ENCODE peak calls at places on chromosomes 3 and 15, in five cellular contexts. B is activated CD8-positive, alpha-beta memory T cell treated with anti-CD3 and anti-CD28 coated beads, Interleukin-2, amount 50 U/mL, for 48 hours; A is tibial artery; W is iris pigment epithelial cell; Q is stimulated activated CD4-positive, alpha-beta T cell treated with anti-CD3 and anti-CD28 coated beads, Interleukin-1b, Interleukin-23, amount 100 ng/mL, for 1 hour. N is an unnamed sample.

GRCh38 chr3:48990636-48991421 is 788 bp downstream of the P4HTM start:
- DNase-seq in B (no peak), A (no peak), W (no peak), Q (no peak), N (peak)

GRCh38 chr3:13411186-13411860 is 8.8 kb downstream of the NUP210 start:
- DNase-seq in B (no peak), A (no peak), W (no peak), Q (no peak), N (no peak)

GRCh38 chr15:41940441-41940857 is 31.9 kb downstream of the EHD4 start:
- DNase-seq in B (peak), A (no peak), W (peak), Q (no peak), N (peak)

GRCh38 chr3:98013428-98014349 is 21.4 kb downstream of the GABRR3 start:
- DNase-seq in B (no peak), A (no peak), W (peak), Q (no peak), N (no peak)

GRCh38 chr3:111715911-111716523 is 120.9 kb upstream of the ZBED2 start:
- DNase-seq in B (no peak), A (peak), W (peak), Q (no peak), N (peak)

GRCh38 chr3:80060664-80061063 is 292.9 kb upstream of the ROBO1 start:
- DNase-seq in B (no peak), A (no peak), W (peak), Q (no peak), N (no peak)

GRCh38 chr3:97138914-97139541 is 324.6 kb downstream of the EPHA6 start:
- DNase-seq in B (no peak), A (no peak), W (no peak), Q (no peak), N (no peak)

GRCh38 chr3:173785004-173785403 is 387.5 kb downstream of the NLGN1 start:
- DNase-seq in B (no peak), A (no peak), W (no peak), Q (no peak), N (no peak)

GRCh38 chr3:166446986-166447385 is 609.8 kb upstream of the BCHE start:
- DNase-seq in B (no peak), A (no peak), W (no peak), Q (no peak), N (no peak)

N was measured in activated effector memory CD4-positive, alpha-beta T cell treated with Interleukin-2 at 50 U/mL for 16 hours.